ENCODE peak calls at places on chromosomes 1 and 21, in five cellular contexts. A is IMR-90, S is psoas muscle, R is GM23248, P is sigmoid colon. E is an unnamed sample.

GRCh38 chr1:31815752-31816484 is at the start of gene SPOCD1:
- DNase-seq in A (peak; percentile 76), S (peak; percentile 82), R (peak; percentile 93), P (peak; percentile 81), E (peak; percentile 93)

GRCh38 chr1:9128161-9128519 is 762 bp downstream of the GPR157 start:
- DNase-seq in A (no peak), S (peak; percentile 83), R (peak; percentile 19), P (peak; percentile 81), E (peak; percentile 83)

GRCh38 chr1:80731241-80731894 is 1069.4 kb upstream of the ADGRL2 start:
- DNase-seq in A (no peak), S (no peak), R (no peak), P (no peak), E (no peak)

GRCh38 chr1:210407207-210407886 is 78.6 kb downstream of the HHAT start:
- DNase-seq in A (peak; percentile 56), S (peak; percentile 74), R (peak; percentile 71), P (peak; percentile 74), E (peak; percentile 82)

GRCh38 chr21:42654179-42654912 is 925 bp downstream of the PDE9A start:
- DNase-seq in A (no peak), S (peak; percentile 24), R (no peak), P (no peak), E (peak; percentile 63)

GRCh38 chr1:212368073-212368484 is 46.6 kb downstream of the PACC1 start:
- DNase-seq in A (peak; percentile 81), S (no peak), R (peak; percentile 84), P (no peak), E (no peak)

GRCh38 chr1:234106032-234106431 is 201.6 kb downstream of the SLC35F3 start:
- DNase-seq in A (no peak), S (no peak), R (no peak), P (no peak), E (no peak)

GRCh38 chr1:213724640-213725536 is 262.9 kb upstream of the PROX1 start:
- DNase-seq in A (no peak), S (peak; percentile 54), R (peak; percentile 43), P (peak; percentile 65), E (no peak)

GRCh38 chr1:87111659-87112339 is 197.4 kb downstream of the HS2ST1 start:
- DNase-seq in A (no peak), S (no peak), R (no peak), P (no peak), E (no peak)

GRCh38 chr1:35500439-35500838 is 56.8 kb downstream of the KIAA0319L start:
- DNase-seq in A (no peak), S (no peak), R (no peak), P (no peak), E (no peak)

GRCh38 chr1:31931241-31932225 is 6.6 kb downstream of the PTP4A2 start:
- DNase-seq in A (peak; percentile 67), S (no peak), R (peak; percentile 88), P (no peak), E (no peak)

GRCh38 chr1:230109871-230110667 is 43.0 kb downstream of the GALNT2 start:
- DNase-seq in A (peak; percentile 43), S (no peak), R (no peak), P (peak; percentile 73), E (no peak)

GRCh38 chr1:58249729-58250586 is 296.6 kb downstream of the OMA1 start:
- DNase-seq in A (peak; percentile 11), S (peak; percentile 50), R (peak; percentile 58), P (no peak), E (no peak)

GRCh38 chr1:201219481-201220387 is 29.1 kb downstream of the IGFN1 start:
- DNase-seq in A (no peak), S (no peak), R (no peak), P (no peak), E (no peak)

GRCh38 chr1:185159966-185160365 is 3.0 kb downstream of the SWT1 start:
- DNase-seq in A (peak; percentile 26), S (no peak), R (peak; percentile 39), P (no peak), E (no peak)

GRCh38 chr1:29878501-29878900 is 642.2 kb downstream of the PTPRU start:
- DNase-seq in A (no peak), S (no peak), R (no peak), P (no peak), E (no peak)

GRCh38 chr1:225572422-225572821 is 80.5 kb downstream of the ENAH start:
- DNase-seq in A (peak; percentile 49), S (no peak), R (peak; percentile 87), P (no peak), E (no peak)

GRCh38 chr1:79353224-79353623 is 346.7 kb upstream of the ADGRL4 start:
- DNase-seq in A (peak; percentile 74), S (no peak), R (peak; percentile 73), P (no peak), E (no peak)

GRCh38 chr1:16289959-16290358 is 53.0 kb upstream of the CPLANE2 start:
- DNase-seq in A (no peak), S (no peak), R (no peak), P (no peak), E (no peak)

GRCh38 chr1:37931148-37931492 is 15.7 kb downstream of the INPP5B start:
- DNase-seq in A (no peak), S (no peak), R (peak; percentile 23), P (no peak), E (no peak)

GRCh38 chr21:44639331-44639655 is 2.1 kb downstream of the KRTAP10-10 start:
- DNase-seq in A (no peak), S (no peak), R (no peak), P (no peak), E (no peak)

GRCh38 chr1:161702250-161702649 is 4.8 kb upstream of the FCRLA start:
- DNase-seq in A (no peak), S (no peak), R (no peak), P (no peak), E (no peak)

GRCh38 chr1:23614128-23614660 is 54.9 kb upstream of the ID3 start:
- DNase-seq in A (no peak), S (no peak), R (no peak), P (no peak), E (no peak)

GRCh38 chr1:81007024-81007423 is 793.7 kb upstream of the ADGRL2 start:
- DNase-seq in A (no peak), S (no peak), R (no peak), P (no peak), E (no peak)

GRCh38 chr1:37186246-37186756 is 152.0 kb upstream of the GRIK3 start:
- DNase-seq in A (no peak), S (no peak), R (no peak), P (no peak), E (no peak)

GRCh38 chr1:37479255-37480124 is 5.1 kb downstream of the ZC3H12A start:
- DNase-seq in A (peak; percentile 90), S (peak; percentile 94), R (peak; percentile 97), P (peak; percentile 93), E (peak; percentile 97)

GRCh38 chr1:113219377-113219776 is 146.4 kb downstream of the LRIG2 start:
- DNase-seq in A (no peak), S (no peak), R (no peak), P (no peak), E (no peak)

GRCh38 chr1:50251592-50252165 is 143.0 kb downstream of the ELAVL4 start:
- DNase-seq in A (no peak), S (no peak), R (peak; percentile 15), P (no peak), E (no peak)

DNA sequence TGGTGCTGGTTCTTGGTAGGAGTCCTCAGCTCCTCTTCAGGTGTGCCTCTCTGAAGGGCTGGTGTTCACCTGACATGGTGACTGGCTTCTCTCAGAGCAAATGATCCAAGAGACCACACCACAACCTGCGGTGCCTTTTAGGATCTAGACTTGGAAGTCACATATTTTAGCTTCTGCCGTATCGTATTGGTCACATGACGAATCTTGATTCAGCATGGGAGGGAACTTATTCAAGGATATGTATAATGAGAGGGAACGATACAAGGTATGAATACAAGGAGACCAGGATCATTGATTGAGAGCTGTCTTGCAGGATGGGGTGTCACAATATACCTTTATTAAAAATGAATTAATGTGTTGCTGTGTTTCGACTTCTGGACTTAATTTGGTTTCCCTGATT is 58.0 kb downstream of the RAP1A start:
- DNase-seq in A (no peak), S (no peak), R (no peak), P (no peak), E (no peak)
- H3K9me3 ChIP-seq in A (peaks cover 3% of the 10 kb centered on the region), S (no peaks in the 10 kb centered on the region), R (no peaks in the 10 kb centered on the region), P (no peaks in the 10 kb centered on the region), E (no peaks in the 10 kb centered on the region)

GRCh38 chr21:46098303-46099141 is 610 bp downstream of the COL6A2 start:
- DNase-seq in A (no peak), S (peak; percentile 56), R (peak; percentile 47), P (peak; percentile 78), E (peak; percentile 64)

GRCh38 chr21:46099476-46099875 is 1.6 kb downstream of the COL6A2 start:
- DNase-seq in A (peak; percentile 34), S (peak; percentile 59), R (peak; percentile 74), P (peak; percentile 85), E (peak; percentile 65)

GRCh38 chr21:46096997-46097825 is 701 bp upstream of the COL6A2 start:
- DNase-seq in A (no peak), S (peak; percentile 53), R (peak; percentile 60), P (peak; percentile 76), E (peak; percentile 62)

GRCh38 chr21:46096596-46096981 is 1.3 kb upstream of the COL6A2 start:
- DNase-seq in A (no peak), S (peak; percentile 38), R (no peak), P (peak; percentile 68), E (no peak)

DNA sequence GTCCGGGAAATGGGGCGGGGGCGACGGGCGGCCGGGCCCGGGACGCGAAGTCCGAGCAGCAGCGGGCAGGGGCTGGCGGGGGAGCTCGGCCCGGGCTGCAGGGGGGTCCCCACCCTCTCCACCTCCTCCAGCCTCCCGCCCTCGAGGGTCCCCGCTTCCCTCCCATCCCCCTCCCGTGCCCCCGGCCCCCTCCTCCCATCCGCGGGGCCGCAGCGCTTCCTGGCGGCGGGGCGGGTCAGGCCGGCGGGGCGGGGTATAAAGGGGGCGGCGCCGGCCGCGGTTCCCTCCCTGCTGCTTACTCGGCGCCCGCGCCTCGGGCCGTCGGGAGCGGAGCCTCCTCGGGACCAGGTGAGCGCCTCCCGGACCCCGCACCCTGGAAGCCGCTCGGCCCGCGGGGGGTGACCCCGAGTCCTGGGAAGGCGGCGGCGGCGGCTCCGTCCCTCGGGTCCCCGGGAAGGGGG is at the start of gene COL6A2:
- DNase-seq in A (peak; percentile 71), S (peak; percentile 74), R (peak; percentile 90), P (peak; percentile 91), E (peak; percentile 72)
- H3K27ac ChIP-seq in A (peak within 1 kb of the TSS; percentile 98), S (peak within 1 kb of the TSS; percentile 67), R (peak within 1 kb of the TSS; percentile 92), P (peak within 1 kb of the TSS; percentile 100), E (peak within 1 kb of the TSS; percentile 75)

DNA sequence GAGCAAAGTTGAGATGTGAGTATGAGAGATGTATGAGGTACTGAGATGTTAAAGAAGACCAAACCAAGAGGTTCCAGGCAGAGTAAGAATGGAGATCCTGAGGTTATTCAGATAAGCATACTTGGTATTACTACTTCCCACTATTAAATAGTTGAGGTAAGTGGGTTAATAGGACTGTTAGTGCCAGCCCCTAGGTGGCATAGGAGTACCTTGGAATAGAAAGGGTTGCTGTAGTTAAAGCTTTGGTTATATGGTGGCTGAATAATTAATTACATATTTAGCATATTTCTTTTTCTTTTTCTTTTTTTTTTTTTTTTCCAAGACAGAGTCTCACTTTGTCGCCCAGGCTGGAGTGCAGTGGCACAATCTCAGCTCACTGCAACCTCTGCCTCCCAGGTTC is 397.9 kb upstream of the TMPRSS15 start:
- DNase-seq in A (no peak), S (no peak), R (no peak), P (no peak), E (no peak)
- H3K9me3 ChIP-seq in A (peaks cover 3% of the 10 kb centered on the region), S (no peaks in the 10 kb centered on the region), R (no peaks in the 10 kb centered on the region), P (no peaks in the 10 kb centered on the region), E (no peaks in the 10 kb centered on the region)

DNA sequence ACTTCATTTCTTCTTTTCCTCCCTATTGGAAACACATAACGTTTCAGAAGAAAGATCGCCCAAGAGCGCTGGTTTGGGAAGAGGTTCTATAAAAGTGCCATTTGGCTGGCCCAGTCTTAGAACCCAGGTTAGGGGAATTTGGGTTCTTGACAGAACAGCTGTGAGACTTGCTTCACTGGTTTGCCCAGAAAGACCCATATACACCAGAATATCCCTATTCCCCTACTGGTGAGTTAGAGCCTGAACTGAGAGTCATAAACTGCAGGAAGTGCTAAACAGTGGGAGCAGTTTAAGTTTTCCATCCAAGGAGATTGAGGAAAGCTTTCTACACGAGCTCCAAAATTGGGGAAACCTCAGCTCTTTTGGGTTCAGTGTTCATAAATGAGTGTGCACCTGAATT is 275.2 kb downstream of the VAV3 start:
- DNase-seq in A (no peak), S (no peak), R (no peak), P (no peak), E (no peak)
- H3K27ac ChIP-seq in A (no peak overlapping the region), S (no peak overlapping the region), R (no peak overlapping the region), P (peak overlapping the region; percentile 64), E (no peak overlapping the region)

E was measured in upper lobe of right lung.